ENCODE peak calls at places on chromosomes 6 and 20, in eight cellular contexts. L is coronary artery, Y is neural progenitor cell, H is HAP-1, U is tibial artery, F is lower lobe of right lung, R is fibroblast of pulmonary artery, Z is left ventricle myocardium inferior. S is an unnamed sample.

GRCh38 chr6:161242779-161243693 is 30.8 kb downstream of the AGPAT4 start:
- DNase-seq in L (peak), Y (peak), H (no peak), U (no peak), F (peak), R (peak), Z (no peak), S (no peak)

GRCh38 chr20:6519556-6519955 is 247.9 kb upstream of the BMP2 start:
- DNase-seq in L (no peak), Y (no peak), H (no peak), U (no peak), F (no peak), R (peak), Z (no peak), S (no peak)

GRCh38 chr6:130964289-130964688 is 98.8 kb downstream of the EPB41L2 start:
- DNase-seq in L (no peak), Y (no peak), H (no peak), U (no peak), F (no peak), R (no peak), Z (no peak), S (no peak)

GRCh38 chr6:28816909-28817807 is 106.6 kb downstream of the TRIM27 start:
- DNase-seq in L (no peak), Y (peak), H (peak), U (no peak), F (no peak), R (peak), Z (no peak), S (peak)

GRCh38 chr6:166760288-166760687 is 133.2 kb upstream of the RPS6KA2 start:
- DNase-seq in L (no peak), Y (no peak), H (no peak), U (no peak), F (no peak), R (no peak), Z (no peak), S (no peak)

GRCh38 chr6:41733707-41734665 is 1.4 kb downstream of the TFEB start:
- DNase-seq in L (no peak), Y (peak), H (peak), U (peak), F (peak), R (peak), Z (peak), S (peak)

GRCh38 chr6:105282801-105283585 is 103.2 kb upstream of the POPDC3 start:
- DNase-seq in L (no peak), Y (no peak), H (no peak), U (no peak), F (no peak), R (no peak), Z (no peak), S (no peak)

GRCh38 chr20:61757678-61758555 is 307.8 kb downstream of the TAF4 start:
- DNase-seq in L (no peak), Y (no peak), H (no peak), U (no peak), F (peak), R (no peak), Z (no peak), S (no peak)

GRCh38 chr20:325043-325888 is at the start of gene SOX12:
- DNase-seq in L (peak), Y (peak), H (peak), U (peak), F (peak), R (peak), Z (peak), S (peak)

GRCh38 chr6:14216931-14217684 is 99.5 kb downstream of the CD83 start:
- DNase-seq in L (no peak), Y (no peak), H (no peak), U (no peak), F (no peak), R (no peak), Z (no peak), S (no peak)

GRCh38 chr20:25032478-25033183 is 25.3 kb downstream of the ACSS1 start:
- DNase-seq in L (no peak), Y (peak), H (peak), U (no peak), F (peak), R (peak), Z (peak), S (peak)

GRCh38 chr6:80165819-80166218 is 59.3 kb downstream of the BCKDHB start:
- DNase-seq in L (no peak), Y (no peak), H (no peak), U (no peak), F (no peak), R (no peak), Z (no peak), S (no peak)

GRCh38 chr20:5855939-5856338 is 94.4 kb downstream of the TRMT6 start:
- DNase-seq in L (no peak), Y (no peak), H (no peak), U (no peak), F (no peak), R (no peak), Z (no peak), S (no peak)

GRCh38 chr20:61640171-61640570 is 388.1 kb downstream of the CDH4 start:
- DNase-seq in L (no peak), Y (no peak), H (no peak), U (no peak), F (no peak), R (no peak), Z (no peak), S (no peak)

GRCh38 chr20:32820698-32821378 is 1.1 kb downstream of the MAPRE1 start:
- DNase-seq in L (no peak), Y (peak), H (no peak), U (no peak), F (no peak), R (no peak), Z (no peak), S (peak)

GRCh38 chr6:55782275-55782674 is 93.1 kb downstream of the BMP5 start:
- DNase-seq in L (no peak), Y (peak), H (no peak), U (no peak), F (no peak), R (no peak), Z (no peak), S (no peak)

GRCh38 chr6:26556263-26557070 is 18.3 kb downstream of the HMGN4 start:
- DNase-seq in L (no peak), Y (peak), H (peak), U (no peak), F (no peak), R (peak), Z (peak), S (no peak)

GRCh38 chr6:80522556-80522955 is 416.1 kb downstream of the BCKDHB start:
- DNase-seq in L (no peak), Y (no peak), H (no peak), U (no peak), F (no peak), R (peak), Z (no peak), S (no peak)

GRCh38 chr6:3288711-3289663 is 30.2 kb downstream of the PSMG4 start:
- DNase-seq in L (no peak), Y (no peak), H (no peak), U (peak), F (no peak), R (no peak), Z (no peak), S (no peak)

GRCh38 chr6:133741375-133741861 is 147.5 kb upstream of the TCF21 start:
- DNase-seq in L (no peak), Y (peak), H (no peak), U (no peak), F (no peak), R (no peak), Z (no peak), S (no peak)

GRCh38 chr6:170075659-170076223 is 215.1 kb downstream of the DLL1 start:
- DNase-seq in L (peak), Y (no peak), H (no peak), U (peak), F (peak), R (no peak), Z (no peak), S (no peak)
- H3K4me3 ChIP-seq in L (no peak), Y (no peak), H (no peak), U (no peak), F (no peak), R (no peak), Z (no peak), S (no peak)

DNA sequence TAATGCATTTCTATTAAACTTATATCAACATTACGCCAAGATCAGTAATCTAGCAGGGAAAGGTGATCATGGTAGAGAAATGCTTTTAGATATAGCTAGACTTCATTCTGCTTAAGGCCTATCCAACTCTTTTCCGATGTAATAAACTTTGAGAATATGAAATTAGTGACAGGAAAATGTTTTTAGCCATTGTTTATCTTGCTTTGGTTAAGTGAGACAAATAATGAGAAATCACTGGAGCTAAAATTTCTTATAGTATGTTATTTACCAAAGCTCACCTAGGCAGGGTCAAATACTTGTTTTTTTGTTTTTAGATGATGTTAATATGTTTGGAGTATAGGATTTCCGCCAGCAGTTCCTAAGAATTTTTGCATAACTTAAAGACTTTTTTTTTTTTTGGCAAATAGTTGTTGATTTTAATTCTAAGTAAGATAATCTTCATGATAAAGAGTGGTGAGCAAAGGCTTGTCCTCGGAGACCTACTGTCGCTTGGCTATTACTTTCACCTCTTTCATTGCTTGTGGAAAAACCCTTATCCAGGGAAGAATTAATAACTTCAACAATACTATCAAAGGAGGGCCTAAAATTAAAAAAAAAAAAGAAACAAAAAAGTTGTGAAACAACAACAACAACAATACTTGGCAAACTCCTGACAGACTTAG is 98.3 kb downstream of the SOX4 start:
- DNase-seq in L (no peak), Y (no peak), H (peak), U (no peak), F (no peak), R (no peak), Z (no peak), S (no peak)
- H3K4me3 ChIP-seq in L (no peak), Y (no peak), H (no peak), U (no peak), F (no peak), R (no peak), Z (no peak), S (no peak)

DNA sequence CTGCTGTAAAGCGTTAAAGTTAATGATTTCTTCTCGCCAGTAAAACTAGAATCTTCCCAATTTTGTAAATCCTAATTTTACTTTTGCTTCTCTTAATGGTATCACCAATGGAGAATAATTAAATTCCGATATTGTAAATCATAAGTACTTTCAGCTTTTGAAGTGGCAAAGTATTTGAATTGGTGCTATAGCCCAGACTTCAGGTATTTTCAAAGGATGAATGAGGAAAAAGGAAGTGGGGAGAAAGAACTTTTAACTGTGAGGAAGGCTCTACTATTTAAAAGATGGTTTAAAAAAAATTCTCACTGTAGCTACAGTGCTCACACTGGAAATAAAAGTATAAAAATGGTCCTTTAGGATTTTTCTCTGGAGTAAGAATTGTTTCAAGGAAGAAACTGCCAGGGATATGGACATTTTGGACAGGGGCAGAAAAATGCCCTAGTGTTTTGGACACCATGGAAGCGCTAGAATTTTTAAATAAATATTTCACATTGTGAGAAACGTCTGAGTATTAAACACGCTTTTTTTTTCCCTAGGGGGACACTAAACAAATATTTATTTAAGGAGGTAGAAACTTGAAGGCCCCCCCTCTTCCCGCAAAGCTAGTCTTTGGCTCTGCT is 1.3 kb upstream of the TAB2 start:
- DNase-seq in L (no peak), Y (no peak), H (no peak), U (no peak), F (no peak), R (no peak), Z (no peak), S (no peak)
- H3K4me3 ChIP-seq in L (peak), Y (peak), H (peak), U (peak), F (peak), R (peak), Z (peak), S (peak)

GRCh38 chr20:57685134-57685851 is 24.5 kb downstream of the PMEPA1 start:
- DNase-seq in L (no peak), Y (no peak), H (no peak), U (no peak), F (no peak), R (no peak), Z (peak), S (no peak)

GRCh38 chr20:57683876-57684275 is 25.9 kb downstream of the PMEPA1 start:
- DNase-seq in L (no peak), Y (no peak), H (no peak), U (no peak), F (no peak), R (no peak), Z (no peak), S (no peak)

GRCh38 chr20:57680934-57681914 is 28.6 kb downstream of the PMEPA1 start:
- DNase-seq in L (no peak), Y (no peak), H (no peak), U (no peak), F (no peak), R (no peak), Z (no peak), S (no peak)

GRCh38 chr20:57680131-57680716 is 29.6 kb downstream of the PMEPA1 start:
- DNase-seq in L (no peak), Y (no peak), H (no peak), U (no peak), F (no peak), R (no peak), Z (no peak), S (no peak)

GRCh38 chr20:57682184-57683038 is 27.4 kb downstream of the PMEPA1 start:
- DNase-seq in L (no peak), Y (no peak), H (no peak), U (no peak), F (no peak), R (no peak), Z (no peak), S (no peak)
- H3K4me3 ChIP-seq in L (no peak), Y (no peak), H (no peak), U (peak), F (no peak), R (no peak), Z (no peak), S (no peak)

GRCh38 chr20:40682104-40683045 is 6.7 kb downstream of the MAFB start:
- DNase-seq in L (no peak), Y (peak), H (no peak), U (peak), F (peak), R (peak), Z (peak), S (no peak)
- H3K4me3 ChIP-seq in L (peak), Y (peak), H (no peak), U (peak), F (peak), R (no peak), Z (peak), S (no peak)

DNA sequence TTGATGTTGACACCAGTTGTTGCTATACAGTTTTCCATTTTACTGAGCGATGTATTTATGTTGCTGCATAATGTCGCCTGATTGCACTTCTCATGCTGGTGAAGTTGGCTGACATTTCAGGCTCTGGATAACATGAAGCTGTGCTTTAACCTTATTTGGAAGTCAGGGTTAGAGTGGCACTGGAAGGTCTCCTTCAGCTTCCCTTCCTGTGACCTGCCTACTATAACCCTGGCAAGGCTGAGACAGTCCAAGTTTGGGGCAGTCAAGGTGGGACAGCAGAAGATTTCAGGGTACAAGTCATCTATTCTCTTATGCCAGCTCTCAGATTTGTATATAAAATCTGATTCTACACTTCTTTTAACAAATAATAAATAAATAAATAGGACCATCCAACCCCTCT is 127.6 kb downstream of the AIG1 start:
- DNase-seq in L (no peak), Y (no peak), H (no peak), U (no peak), F (no peak), R (no peak), Z (no peak), S (no peak)
- H3K4me3 ChIP-seq in L (no peak), Y (no peak), H (no peak), U (no peak), F (no peak), R (no peak), Z (no peak), S (no peak)